ENCODE peak calls at places on chromosomes 1 and 21, in six cellular contexts. M, T, A, Q, K and Y are unnamed samples.
A peak's percentile ranks its signal among the peaks of the same experiment; 100 is the strongest.

GRCh38 chr1:45753248-45754037 is 3.0 kb upstream of the IPP start:
- DNase-seq in M (no peak), T (no peak), A (no peak), Q (no peak), K (no peak), Y (no peak)

GRCh38 chr1:113199718-113200455 is 126.9 kb downstream of the LRIG2 start:
- DNase-seq in M (peak; percentile 29), T (no peak), A (no peak), Q (no peak), K (no peak), Y (no peak)

GRCh38 chr21:31354122-31354521 is 10.1 kb upstream of the TIAM1 start:
- DNase-seq in M (peak; percentile 75), T (no peak), A (no peak), Q (no peak), K (no peak), Y (no peak)

GRCh38 chr1:20282544-20282943 is 8.1 kb upstream of the VWA5B1 start:
- DNase-seq in M (no peak), T (no peak), A (peak; percentile 39), Q (no peak), K (no peak), Y (no peak)

GRCh38 chr1:97047412-97047793 is 325.8 kb downstream of the PTBP2 start:
- DNase-seq in M (no peak), T (no peak), A (no peak), Q (no peak), K (no peak), Y (no peak)

GRCh38 chr1:110196917-110197782 is 13.0 kb upstream of the KCNC4 start:
- DNase-seq in M (peak; percentile 62), T (no peak), A (no peak), Q (no peak), K (peak; percentile 27), Y (no peak)

GRCh38 chr21:15446193-15446592 is 283.6 kb upstream of the USP25 start:
- DNase-seq in M (peak; percentile 37), T (no peak), A (peak; percentile 10), Q (no peak), K (no peak), Y (no peak)

GRCh38 chr1:11594222-11594621 is 60.0 kb downstream of the FBXO2 start:
- DNase-seq in M (no peak), T (no peak), A (no peak), Q (no peak), K (no peak), Y (no peak)

GRCh38 chr1:23868848-23869450 is 859 bp upstream of the FUCA1 start:
- DNase-seq in M (no peak), T (no peak), A (no peak), Q (no peak), K (no peak), Y (no peak)

GRCh38 chr1:240190881-240191385 is 99.2 kb downstream of the FMN2 start:
- DNase-seq in M (peak; percentile 91), T (no peak), A (no peak), Q (peak; percentile 67), K (no peak), Y (no peak)

GRCh38 chr1:71561729-71562128 is 480.9 kb upstream of the ZRANB2 start:
- DNase-seq in M (peak; percentile 10), T (no peak), A (no peak), Q (no peak), K (no peak), Y (no peak)